ENCODE peak calls at places on chromosomes 12 and 14, in five cellular contexts. U is heart left ventricle, B is testis, I is ovary, H is K562. S is an unnamed sample.

GRCh38 chr12:13161172-13161571 is 35.4 kb upstream of the EMP1 start:
- DNase-seq in U (no peak), I (no peak), H (no peak), B (no peak), S (no peak)

GRCh38 chr14:55265197-55265596 is 6.0 kb upstream of the FBXO34 start:
- DNase-seq in B (no peak), U (no peak), H (no peak), I (no peak), S (no peak)

GRCh38 chr12:42759622-42760273 is 170.2 kb upstream of the PRICKLE1 start:
- DNase-seq in H (no peak), U (peak; percentile 73), B (peak; percentile 83), I (peak; percentile 79), S (no peak)

GRCh38 chr14:104552738-104553125 is 26.8 kb upstream of the C14orf180 start:
- DNase-seq in B (no peak), H (no peak), U (peak; percentile 8), I (no peak), S (no peak)

GRCh38 chr12:53995311-53996187 is 4.4 kb upstream of the HOXC9 start:
- DNase-seq in B (no peak), I (peak; percentile 66), H (peak; percentile 85), U (no peak), S (no peak)

GRCh38 chr14:38211258-38211735 is 3.6 kb downstream of the SSTR1 start:
- DNase-seq in B (no peak), U (no peak), I (no peak), H (no peak), S (no peak)

GRCh38 chr14:69424139-69424923 is 25.8 kb downstream of the SLC39A9 start:
- DNase-seq in I (no peak), B (no peak), U (no peak), H (no peak), S (no peak)

GRCh38 chr12:120352117-120352516 is 16.8 kb downstream of the MSI1 start:
- DNase-seq in U (no peak), B (no peak), I (no peak), H (no peak), S (no peak)

GRCh38 chr14:44297437-44297836 is 209.6 kb downstream of the FSCB start:
- DNase-seq in U (no peak), B (no peak), H (no peak), I (no peak), S (no peak)

GRCh38 chr12:128909653-128910052 is 56.4 kb downstream of the GLT1D1 start:
- DNase-seq in H (no peak), I (no peak), U (no peak), B (no peak), S (no peak)

GRCh38 chr12:56450241-56450640 is 1.0 kb upstream of the TIMELESS start:
- DNase-seq in H (no peak), U (no peak), B (no peak), I (no peak), S (no peak)

GRCh38 chr12:31618228-31619025 is 27.5 kb upstream of the DENND5B start:
- DNase-seq in U (no peak), B (no peak), H (no peak), I (no peak), S (no peak)

GRCh38 chr14:35337074-35337556 is 44.9 kb downstream of the PSMA6 start:
- DNase-seq in I (no peak), H (no peak), U (no peak), B (no peak), S (no peak)

GRCh38 chr12:79373896-79374499 is 316.8 kb downstream of the PAWR start:
- DNase-seq in U (no peak), I (no peak), B (peak; percentile 18), H (peak; percentile 43), S (peak; percentile 31)

GRCh38 chr12:12510141-12510540 is 52.5 kb downstream of the DUSP16 start:
- DNase-seq in U (no peak), I (no peak), B (no peak), H (no peak), S (peak; percentile 19)

GRCh38 chr12:40010899-40011774 is 94.7 kb downstream of the SLC2A13 start:
- DNase-seq in B (peak; percentile 75), I (peak; percentile 11), H (peak; percentile 45), U (no peak), S (peak; percentile 23)

GRCh38 chr14:101194356-101195308 is 291.1 kb upstream of the RTL1 start:
- DNase-seq in I (peak; percentile 6), H (no peak), B (no peak), U (no peak), S (no peak)

GRCh38 chr12:64610092-64610659 is at the start of gene RASSF3:
- DNase-seq in B (peak; percentile 57), U (peak; percentile 82), I (peak; percentile 70), H (peak; percentile 94), S (peak; percentile 52)

GRCh38 chr12:64610660-64611429 is 550 bp downstream of the RASSF3 start:
- DNase-seq in U (peak; percentile 71), H (peak; percentile 76), B (peak; percentile 28), I (peak; percentile 54), S (peak; percentile 61)

GRCh38 chr12:64611430-64612286 is 1.4 kb downstream of the RASSF3 start:
- DNase-seq in I (peak; percentile 46), U (peak; percentile 43), B (peak; percentile 33), H (no peak), S (no peak)

GRCh38 chr12:64609543-64610091 is 678 bp upstream of the RASSF3 start:
- DNase-seq in B (no peak), I (no peak), H (no peak), U (no peak), S (no peak)

GRCh38 chr12:64608901-64609542 is 1.3 kb upstream of the RASSF3 start:
- DNase-seq in I (peak; percentile 26), B (peak; percentile 26), U (no peak), H (peak; percentile 55), S (peak; percentile 79)
- TF ChIP-seq POLR2A in I (no peak), B (no peak), U (no peak), H (peak; percentile 73), S (no peak)

GRCh38 chr12:2051700-2052625 is 824 bp upstream of the CACNA1C start:
- DNase-seq in H (no peak), I (no peak), B (no peak), U (no peak), S (no peak)

GRCh38 chr12:2054091-2055018 is 1.6 kb downstream of the CACNA1C start:
- DNase-seq in H (no peak), U (no peak), I (no peak), B (peak; percentile 37), S (no peak)

GRCh38 chr12:2049604-2050540 is 2.9 kb upstream of the CACNA1C start:
- DNase-seq in I (no peak), U (no peak), B (no peak), H (no peak), S (no peak)

GRCh38 chr12:2053675-2054070 is 886 bp downstream of the CACNA1C start:
- DNase-seq in H (no peak), I (no peak), U (no peak), B (no peak), S (peak; percentile 38)

DNA sequence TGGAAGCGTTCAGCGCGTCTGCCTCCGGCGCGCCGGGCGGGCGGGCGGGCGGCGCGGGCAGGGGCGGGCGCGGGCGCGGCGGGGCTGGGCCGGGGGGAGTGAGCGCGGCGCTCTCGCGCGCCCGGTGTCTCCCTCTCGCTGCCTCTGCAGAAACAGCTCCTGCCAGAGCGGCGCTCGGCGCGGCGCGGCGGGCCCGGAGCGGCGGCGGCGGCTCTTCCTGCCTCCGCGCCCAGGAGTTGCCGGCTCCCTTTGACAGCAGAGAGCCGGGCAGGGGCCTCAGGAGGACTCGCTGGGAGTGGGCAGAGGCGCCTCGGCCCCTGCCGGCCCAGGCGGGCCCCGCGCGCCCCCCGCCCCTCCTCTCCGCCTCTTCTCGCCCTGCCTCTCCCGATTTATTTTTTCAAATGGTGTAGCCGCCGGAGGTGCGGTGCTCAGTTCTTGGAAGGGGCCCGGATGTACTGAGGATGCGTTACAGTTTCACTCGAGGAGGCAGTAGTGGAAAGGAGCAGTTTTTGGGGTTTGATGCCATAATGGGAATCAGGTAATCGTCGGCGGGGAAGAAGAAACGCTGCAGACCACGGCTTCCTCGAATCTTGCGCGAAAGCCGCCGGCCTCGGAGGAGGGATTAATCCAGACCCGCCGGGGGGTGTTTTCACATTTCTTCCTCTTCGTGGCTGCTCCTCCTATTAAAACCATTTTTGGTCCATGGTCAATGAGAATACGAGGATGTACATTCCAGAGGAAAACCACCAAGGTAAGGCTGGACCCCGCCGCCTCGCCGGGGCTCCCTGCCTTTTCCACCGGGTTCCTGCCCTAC is at the start of gene CACNA1C:
- DNase-seq in U (peak; percentile 70), H (no peak), I (peak; percentile 47), B (peak; percentile 59), S (peak; percentile 72)
- TF ChIP-seq POLR2A in U (peak; percentile 40), H (no peak), I (no peak), B (no peak), S (no peak)

GRCh38 chr12:49368240-49368600 is 958 bp downstream of the SPATS2 start:
- DNase-seq in I (no peak), H (no peak), B (no peak), U (no peak), S (no peak)

GRCh38 chr12:49369723-49370145 is 2.5 kb downstream of the SPATS2 start:
- DNase-seq in B (peak; percentile 39), U (no peak), H (peak; percentile 43), I (no peak), S (no peak)

GRCh38 chr12:49366652-49367380 is 446 bp upstream of the SPATS2 start:
- DNase-seq in U (peak; percentile 90), H (peak; percentile 75), I (peak; percentile 76), B (peak; percentile 94), S (peak; percentile 90)

GRCh38 chr12:49365542-49365941 is 1.7 kb upstream of the SPATS2 start:
- DNase-seq in U (no peak), I (no peak), H (peak; percentile 29), B (no peak), S (no peak)

GRCh38 chr12:49367381-49368239 is at the start of gene SPATS2:
- DNase-seq in I (peak; percentile 93), U (peak; percentile 96), B (peak; percentile 38), H (peak; percentile 96), S (no peak)
- TF ChIP-seq POLR2A in I (no peak), U (no peak), B (no peak), H (no peak), S (peak; percentile 40)

GRCh38 chr12:2794736-2795289 is at the start of gene FKBP4:
- DNase-seq in I (peak; percentile 92), B (peak; percentile 93), U (peak; percentile 93), H (peak; percentile 91), S (peak; percentile 97)
- TF ChIP-seq POLR2A in I (peak; percentile 62), B (peak; percentile 44), U (peak; percentile 89), H (peak; percentile 62), S (peak; percentile 95)

GRCh38 chr12:57807285-57807684 is 11.2 kb downstream of the AVIL start:
- DNase-seq in U (no peak), I (no peak), H (no peak), B (no peak), S (no peak)

GRCh38 chr12:57803317-57803893 is 15.1 kb downstream of the AVIL start:
- DNase-seq in H (peak; percentile 52), I (no peak), B (peak; percentile 69), U (peak; percentile 62), S (peak; percentile 57)

GRCh38 chr12:57808351-57808750 is 10.2 kb downstream of the AVIL start:
- DNase-seq in H (no peak), B (no peak), U (no peak), I (no peak), S (no peak)

GRCh38 chr12:57809425-57809824 is 9.1 kb downstream of the AVIL start:
- DNase-seq in B (no peak), U (no peak), I (no peak), H (no peak), S (no peak)

GRCh38 chr12:57806677-57807076 is 11.9 kb downstream of the AVIL start:
- DNase-seq in B (no peak), I (no peak), H (no peak), U (no peak), S (no peak)
- TF ChIP-seq POLR2A in B (no peak), I (no peak), H (no peak), U (no peak), S (no peak)

S was measured in H54.